ENCODE peak calls at places on chromosomes 5 and 9, in five cellular contexts. C is EH, W is glutamatergic neuron, F is fibroblast of pulmonary artery, S is RKO. Q is an unnamed sample.

GRCh38 chr5:127907907-127908306 is 175.7 kb upstream of the SLC12A2 start:
- DNase-seq in W (no peak), F (no peak), S (no peak), C (no peak), Q (no peak)

GRCh38 chr5:119439140-119439625 is 13.1 kb upstream of the HSD17B4 start:
- DNase-seq in W (no peak), F (no peak), S (no peak), C (no peak), Q (no peak)

GRCh38 chr5:56649569-56649968 is 165.8 kb upstream of the MAP3K1 start:
- DNase-seq in C (peak), W (no peak), S (no peak), F (peak), Q (no peak)

GRCh38 chr9:124008855-124009834 is 2.4 kb upstream of the LHX2 start:
- DNase-seq in F (no peak), S (no peak), W (peak), C (no peak), Q (no peak)

GRCh38 chr5:112086740-112087139 is 329.7 kb upstream of the NREP start:
- DNase-seq in F (no peak), W (no peak), C (no peak), S (no peak), Q (no peak)

GRCh38 chr9:33748633-33749304 is 46.6 kb upstream of the PRSS3 start:
- DNase-seq in F (no peak), S (no peak), C (no peak), W (no peak), Q (no peak)

GRCh38 chr5:159096555-159097460 is 2.9 kb downstream of the EBF1 start:
- DNase-seq in F (no peak), C (no peak), W (peak), S (no peak), Q (no peak)

GRCh38 chr5:145943674-145944121 is 7.3 kb downstream of the SH3RF2 start:
- DNase-seq in C (peak), W (no peak), F (peak), S (peak), Q (no peak)

GRCh38 chr9:136051568-136052432 is 43.3 kb downstream of the NACC2 start:
- DNase-seq in C (peak), W (no peak), F (peak), S (peak), Q (peak)

GRCh38 chr9:126701820-126702500 is 88.2 kb downstream of the LMX1B start:
- DNase-seq in F (no peak), W (no peak), C (no peak), S (no peak), Q (no peak)

GRCh38 chr5:32017638-32018429 is 156.3 kb downstream of the GOLPH3 start:
- DNase-seq in W (no peak), F (peak), C (peak), S (no peak), Q (peak)

Q was measured in astrocyte.